ENCODE peak calls at places on chromosomes 12 and 14, in seven cellular contexts. F is GOT3; W is stimulated activated CD4-positive, alpha-beta T cell treated with anti-CD3 and anti-CD28 coated beads, Interleukin-4, amount 100 ng/mL, for 1 hour; U is AG08396; R is transverse colon; P is iPS-NIHi11; Q is NCI-H82. K is an unnamed sample.

GRCh38 chr12:132818562-132818961 is 10.1 kb downstream of the GOLGA3 start:
- DNase-seq in P (no peak), F (no peak), U (no peak), R (no peak), Q (no peak), W (no peak), K (no peak)

GRCh38 chr12:53505555-53506449 is 1.5 kb downstream of the NPFF start:
- DNase-seq in Q (no peak), P (no peak), R (no peak), U (no peak), F (no peak), W (no peak), K (no peak)

GRCh38 chr12:49507139-49507538 is 31.7 kb upstream of the KCNH3 start:
- DNase-seq in F (no peak), P (no peak), W (no peak), Q (no peak), U (peak; percentile 61), R (no peak), K (no peak)

GRCh38 chr12:57631566-57632368 is 1.2 kb downstream of the B4GALNT1 start:
- DNase-seq in U (peak; percentile 55), W (no peak), Q (peak; percentile 69), F (no peak), R (no peak), P (no peak), K (peak; percentile 28)

GRCh38 chr14:97253756-97254155 is 456.6 kb downstream of the VRK1 start:
- DNase-seq in R (no peak), U (no peak), P (no peak), Q (no peak), F (no peak), W (no peak), K (no peak)

GRCh38 chr14:31556191-31556590 is 5.0 kb upstream of the NUBPL start:
- DNase-seq in U (no peak), F (no peak), Q (no peak), P (no peak), W (no peak), R (no peak), K (no peak)

GRCh38 chr12:113189361-113189760 is 3.8 kb downstream of the RITA1 start:
- DNase-seq in F (no peak), P (no peak), R (no peak), U (no peak), Q (no peak), W (no peak), K (no peak)

GRCh38 chr12:1691123-1692007 is 495 bp downstream of the ADIPOR2 start:
- DNase-seq in Q (peak; percentile 72), F (no peak), W (peak; percentile 22), U (peak; percentile 49), R (peak; percentile 49), P (peak; percentile 87), K (peak; percentile 70)